ENCODE peak calls at places on chromosomes 2 and 18, in five cellular contexts. L is HEK293T, A is body of pancreas, N is EL, U is tibial artery. O is an unnamed sample.

GRCh38 chr2:173590278-173590811 is 235.7 kb downstream of the CDCA7 start:
- DNase-seq in L (no peak), A (peak; percentile 60), N (peak; percentile 96), U (peak; percentile 38), O (no peak)

GRCh38 chr2:10913501-10914271 is 2.0 kb downstream of the KCNF1 start:
- DNase-seq in L (no peak), A (no peak), N (no peak), U (no peak), O (no peak)

GRCh38 chr2:197707316-197708213 is 2.4 kb downstream of the MARS2 start:
- DNase-seq in L (peak; percentile 23), A (no peak), N (peak; percentile 56), U (no peak), O (no peak)

GRCh38 chr2:156589381-156590079 is 153.4 kb downstream of the GPD2 start:
- DNase-seq in L (peak; percentile 43), A (peak; percentile 48), N (peak; percentile 43), U (no peak), O (peak; percentile 10)

GRCh38 chr2:36173760-36174362 is 181.7 kb upstream of the CRIM1 start:
- DNase-seq in L (no peak), A (no peak), N (no peak), U (no peak), O (no peak)

GRCh38 chr2:236634203-236634602 is 64.6 kb downstream of the ACKR3 start:
- DNase-seq in L (no peak), A (no peak), N (no peak), U (peak; percentile 9), O (no peak)

GRCh38 chr18:74731097-74731496 is 133.4 kb downstream of the ZNF407 start:
- DNase-seq in L (no peak), A (no peak), N (peak; percentile 70), U (no peak), O (no peak)

GRCh38 chr2:181566643-181567042 is 90.3 kb downstream of the CERKL start:
- DNase-seq in L (no peak), A (no peak), N (no peak), U (no peak), O (no peak)

GRCh38 chr2:222038086-222038802 is 260.6 kb downstream of the PAX3 start:
- DNase-seq in L (peak; percentile 31), A (no peak), N (peak; percentile 47), U (no peak), O (no peak)

GRCh38 chr2:162768646-162769045 is 69.9 kb downstream of the KCNH7 start:
- DNase-seq in L (no peak), A (peak; percentile 31), N (no peak), U (no peak), O (no peak)

GRCh38 chr2:117854610-117855009 is 40.1 kb downstream of the DDX18 start:
- DNase-seq in L (no peak), A (no peak), N (no peak), U (no peak), O (no peak)

GRCh38 chr2:209960676-209961630 is 41.5 kb upstream of the RPE start:
- DNase-seq in L (peak; percentile 58), A (peak; percentile 75), N (peak; percentile 48), U (no peak), O (peak; percentile 48)

GRCh38 chr2:47309472-47309951 is 93.4 kb upstream of the MSH2 start:
- DNase-seq in L (no peak), A (no peak), N (no peak), U (no peak), O (no peak)

GRCh38 chr18:35143615-35144596 is 96.9 kb upstream of the ZNF397 start:
- DNase-seq in L (peak; percentile 87), A (peak; percentile 73), N (peak; percentile 51), U (peak; percentile 40), O (peak; percentile 38)

GRCh38 chr18:31513189-31513907 is 15.4 kb downstream of the DSG2 start:
- DNase-seq in L (no peak), A (no peak), N (no peak), U (no peak), O (no peak)

GRCh38 chr2:151357359-151357758 is at the start of gene TNFAIP6:
- DNase-seq in L (no peak), A (no peak), N (peak; percentile 87), U (peak; percentile 34), O (no peak)

GRCh38 chr2:198059800-198060199 is 255.4 kb downstream of the PLCL1 start:
- DNase-seq in L (no peak), A (no peak), N (no peak), U (no peak), O (no peak)

GRCh38 chr18:40293311-40293710 is 1661.7 kb upstream of the PIK3C3 start:
- DNase-seq in L (no peak), A (no peak), N (no peak), U (no peak), O (no peak)

GRCh38 chr18:56615738-56616520 is 22.5 kb downstream of the TXNL1 start:
- DNase-seq in L (no peak), A (no peak), N (no peak), U (no peak), O (no peak)

GRCh38 chr2:19592197-19592596 is 233.8 kb upstream of the OSR1 start:
- DNase-seq in L (no peak), A (no peak), N (no peak), U (no peak), O (no peak)

GRCh38 chr2:67437132-67437531 is 40.0 kb downstream of the ETAA1 start:
- DNase-seq in L (no peak), A (no peak), N (peak; percentile 52), U (no peak), O (no peak)

GRCh38 chr2:238720232-238720672 is 127.6 kb upstream of the TWIST2 start:
- DNase-seq in L (peak; percentile 74), A (peak; percentile 52), N (peak; percentile 53), U (peak; percentile 65), O (peak; percentile 64)

O was measured in activated CD4-positive, alpha-beta memory T cell treated with anti-CD3 and anti-CD28 coated beads for 36 hours.